ENCODE peak calls at places on chromosomes 4 and X, in nine cellular contexts. V, W, P, T, Z, S, A, U and O are unnamed samples.

GRCh38 chrX:136112286-136112685 is 35.0 kb upstream of the FHL1 start:
- DNase-seq in V (no peak), W (no peak), P (no peak), T (no peak), Z (no peak), S (no peak), A (no peak), U (no peak), O (no peak)

GRCh38 chr4:130361616-130362015 is 1265.7 kb downstream of the C4orf33 start:
- DNase-seq in V (no peak), W (no peak), P (no peak), T (no peak), Z (no peak), S (no peak), A (no peak), U (peak; percentile 66), O (no peak)

GRCh38 chr4:184548651-184549341 is 74.4 kb upstream of the IRF2 start:
- DNase-seq in V (no peak), W (no peak), P (no peak), T (no peak), Z (no peak), S (peak; percentile 34), A (no peak), U (no peak), O (peak; percentile 5)

GRCh38 chr4:128601992-128602695 is 207.4 kb upstream of the JADE1 start:
- DNase-seq in V (peak; percentile 63), W (no peak), P (no peak), T (peak; percentile 13), Z (no peak), S (no peak), A (no peak), U (no peak), O (no peak)

GRCh38 chr4:31045724-31046318 is 325.7 kb downstream of the PCDH7 start:
- DNase-seq in V (peak; percentile 1), W (no peak), P (no peak), T (peak; percentile 32), Z (peak; percentile 65), S (peak; percentile 65), A (peak; percentile 35), U (peak; percentile 31), O (no peak)

GRCh38 chr4:147560632-147561031 is 56.6 kb upstream of the TMEM184C start:
- DNase-seq in V (peak; percentile 77), W (no peak), P (no peak), T (no peak), Z (peak; percentile 28), S (no peak), A (no peak), U (no peak), O (no peak)

GRCh38 chr4:149264093-149264733 is 551.4 kb downstream of the IQCM start:
- DNase-seq in V (peak; percentile 77), W (peak; percentile 48), P (peak; percentile 8), T (peak; percentile 55), Z (peak; percentile 61), S (peak; percentile 75), A (peak; percentile 56), U (peak; percentile 61), O (peak; percentile 72)

GRCh38 chrX:136747003-136747986 is 33.4 kb downstream of the ARHGEF6 start:
- DNase-seq in V (no peak), W (no peak), P (no peak), T (no peak), Z (no peak), S (no peak), A (peak; percentile 38), U (no peak), O (no peak)

GRCh38 chr4:6336166-6336565 is 66.5 kb downstream of the WFS1 start:
- DNase-seq in V (no peak), W (no peak), P (no peak), T (no peak), Z (no peak), S (no peak), A (no peak), U (no peak), O (no peak)

GRCh38 chrX:34813618-34814017 is 129.0 kb upstream of the FAM47B start:
- DNase-seq in V (peak; percentile 54), W (no peak), P (no peak), T (no peak), Z (peak; percentile 51), S (no peak), A (no peak), U (no peak), O (no peak)

GRCh38 chr4:138960175-138960710 is 55.3 kb upstream of the NOCT start:
- DNase-seq in V (no peak), W (no peak), P (no peak), T (no peak), Z (no peak), S (no peak), A (no peak), U (no peak), O (no peak)

GRCh38 chr4:150323551-150324325 is 245.5 kb downstream of the DCLK2 start:
- DNase-seq in V (no peak), W (no peak), P (no peak), T (no peak), Z (no peak), S (peak; percentile 21), A (no peak), U (no peak), O (peak; percentile 42)

GRCh38 chrX:65522739-65523372 is 11.7 kb downstream of the LAS1L start:
- DNase-seq in V (peak; percentile 62), W (no peak), P (no peak), T (no peak), Z (peak; percentile 41), S (no peak), A (no peak), U (no peak), O (no peak)

GRCh38 chr4:110540606-110541440 is 64.9 kb downstream of the ENPEP start:
- DNase-seq in V (peak; percentile 87), W (no peak), P (no peak), T (no peak), Z (peak; percentile 90), S (no peak), A (no peak), U (no peak), O (no peak)

DNA sequence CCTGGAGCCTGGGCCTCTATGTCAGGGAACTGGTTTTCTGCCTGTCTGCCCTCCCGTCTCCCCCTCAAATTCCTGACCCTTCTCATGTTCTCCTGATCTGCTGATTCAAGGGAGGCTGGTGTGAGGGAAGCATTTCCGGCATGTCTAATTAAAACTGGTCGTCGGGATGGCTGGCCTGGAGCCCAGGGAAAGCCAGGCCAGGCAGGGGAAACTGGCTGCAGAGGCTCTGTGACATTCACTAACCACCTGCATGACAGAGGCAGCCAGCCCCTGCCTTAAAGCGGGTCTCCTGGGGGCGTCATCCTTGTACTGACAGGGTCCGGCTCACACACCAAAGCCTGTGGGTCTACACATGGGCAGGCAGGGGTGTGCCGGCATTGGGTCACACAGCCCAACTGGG is 35.2 kb downstream of the ABLIM2 start:
- DNase-seq in V (no peak), W (no peak), P (peak; percentile 75), T (no peak), Z (no peak), S (no peak), A (no peak), U (no peak), O (peak; percentile 33)
- H3K4me1 ChIP-seq in V (no peaks in the 10 kb centered on the region), W (no peaks in the 10 kb centered on the region), P (no peaks in the 10 kb centered on the region), T (no peaks in the 10 kb centered on the region), Z (no peaks in the 10 kb centered on the region), S (no peaks in the 10 kb centered on the region), A (no peaks in the 10 kb centered on the region), U (peaks cover 7% of the 10 kb centered on the region), O (no peaks in the 10 kb centered on the region)

DNA sequence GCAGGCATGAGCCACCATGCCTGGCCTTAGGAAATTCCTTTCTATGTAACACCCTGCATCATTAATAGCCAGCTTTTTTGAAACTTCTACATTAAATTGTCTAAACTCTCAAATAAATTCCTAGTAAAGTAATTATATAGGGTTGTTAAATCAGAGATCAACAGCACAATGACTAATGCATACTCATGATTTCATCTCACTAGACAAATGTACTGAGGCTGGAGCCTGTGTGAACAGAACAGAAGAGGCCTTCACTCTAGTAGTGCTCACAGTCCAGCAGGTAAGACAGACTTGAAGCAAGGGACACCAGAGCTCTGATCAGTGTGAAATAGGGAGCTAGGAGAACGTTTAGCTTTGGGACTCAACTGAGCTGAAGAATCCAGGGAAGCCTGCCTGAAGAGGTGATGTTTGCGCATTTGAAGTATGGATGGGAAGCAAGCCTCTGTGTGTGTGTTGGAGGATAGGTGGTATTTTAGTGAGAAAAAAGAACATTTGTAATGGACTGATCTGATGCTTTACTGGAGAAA is 3.9 kb downstream of the ZFP42 start:
- DNase-seq in V (no peak), W (no peak), P (no peak), T (no peak), Z (no peak), S (no peak), A (no peak), U (no peak), O (no peak)
- TF ChIP-seq EZH2phosphoT487 in V (no peak), W (no peak), P (no peak), T (no peak), Z (no peak), S (no peak), A (no peak), U (no peak), O (no peak)

GRCh38 chr4:178784491-178784890 is 1342.3 kb upstream of the AGA start:
- DNase-seq in V (no peak), W (no peak), P (no peak), T (no peak), Z (no peak), S (no peak), A (no peak), U (no peak), O (no peak)
- H3K4me3 ChIP-seq in V (no peak overlapping the region), W (no peak overlapping the region), P (no peak overlapping the region), T (no peak overlapping the region), Z (no peak overlapping the region), S (no peak overlapping the region), A (no peak overlapping the region), U (no peak overlapping the region), O (no peak overlapping the region)

GRCh38 chr4:39469429-39470077 is 10.7 kb downstream of the LIAS start:
- DNase-seq in V (peak; percentile 92), W (peak; percentile 86), P (peak; percentile 62), T (peak; percentile 88), Z (peak; percentile 85), S (peak; percentile 90), A (peak; percentile 76), U (peak; percentile 80), O (peak; percentile 76)

GRCh38 chr4:39472396-39472795 is 13.5 kb downstream of the LIAS start:
- DNase-seq in V (peak; percentile 48), W (no peak), P (no peak), T (no peak), Z (no peak), S (no peak), A (no peak), U (no peak), O (no peak)

GRCh38 chr4:39466747-39467146 is 7.9 kb downstream of the LIAS start:
- DNase-seq in V (peak; percentile 33), W (no peak), P (no peak), T (no peak), Z (peak; percentile 52), S (no peak), A (no peak), U (no peak), O (no peak)

GRCh38 chr4:39467470-39467869 is 8.6 kb downstream of the LIAS start:
- DNase-seq in V (no peak), W (no peak), P (no peak), T (no peak), Z (no peak), S (no peak), A (no peak), U (no peak), O (no peak)

DNA sequence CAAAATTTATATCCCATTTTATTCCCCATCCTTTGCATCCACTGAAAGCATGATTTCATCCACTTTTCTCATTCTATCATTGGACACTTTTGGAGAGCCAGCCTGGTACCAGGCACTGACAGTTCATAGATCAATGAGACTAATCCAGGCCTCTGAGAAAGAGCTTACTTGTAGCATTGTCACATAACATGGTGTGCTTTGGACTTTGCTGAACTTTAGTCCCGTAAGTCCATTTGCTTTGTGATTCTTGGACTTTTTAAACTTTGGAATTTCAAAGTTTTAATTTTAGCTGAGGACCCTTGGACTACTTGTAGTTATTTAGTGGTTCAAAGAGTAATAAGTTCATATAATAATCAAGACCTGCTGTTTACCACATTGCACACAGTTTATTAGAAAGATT is 11.5 kb downstream of the LIAS start:
- DNase-seq in V (no peak), W (no peak), P (no peak), T (no peak), Z (no peak), S (no peak), A (no peak), U (no peak), O (no peak)
- H3K4me1 ChIP-seq in V (peaks cover under 1% of the 10 kb centered on the region), W (peaks cover 5% of the 10 kb centered on the region), P (peaks cover 4% of the 10 kb centered on the region), T (peaks cover 5% of the 10 kb centered on the region), Z (peaks cover 8% of the 10 kb centered on the region), S (no peaks in the 10 kb centered on the region), A (peaks cover 4% of the 10 kb centered on the region), U (peaks cover 8% of the 10 kb centered on the region), O (no peaks in the 10 kb centered on the region)